ENCODE peak calls at places on chromosome 18, in four cellular contexts. N is HL-60, U is K562, M is GM12878. X is an unnamed sample.

GRCh38 chr18:33906046-33906445 is 318.7 kb downstream of the NOL4 start:
- DNase-seq in M (no peak), N (no peak), U (no peak), X (no peak)

GRCh38 chr18:63488160-63488559 is 11.4 kb downstream of the SERPINB5 start:
- DNase-seq in N (no peak), U (no peak), M (no peak), X (no peak)

GRCh38 chr18:63085611-63086010 is 234.0 kb downstream of the BCL2 start:
- DNase-seq in M (no peak), U (no peak), N (no peak), X (no peak)

GRCh38 chr18:55588876-55589595 is 1.0 kb upstream of the TCF4 start:
- DNase-seq in U (no peak), N (no peak), M (no peak), X (no peak)

GRCh38 chr18:74402806-74403433 is 54.2 kb downstream of the DIPK1C start:
- DNase-seq in U (no peak), N (no peak), M (no peak), X (no peak)

GRCh38 chr18:23640023-23640422 is 22.7 kb downstream of the ANKRD29 start:
- DNase-seq in N (no peak), U (no peak), M (no peak), X (no peak)

GRCh38 chr18:22166070-22166972 is 3.1 kb upstream of the GATA6 start:
- DNase-seq in U (no peak), M (no peak), N (no peak), X (no peak)

GRCh38 chr18:31155498-31155897 is 7.2 kb downstream of the DSC1 start:
- DNase-seq in N (no peak), M (no peak), U (no peak), X (no peak)

GRCh38 chr18:63550068-63550467 is 7.9 kb downstream of the SERPINB12 start:
- DNase-seq in U (no peak), M (no peak), N (no peak), X (no peak)

GRCh38 chr18:74499633-74500032 is 3.5 kb downstream of the CNDP2 start:
- DNase-seq in U (peak), M (peak), N (peak), X (peak)

GRCh38 chr18:79007440-79007839 is 27.8 kb downstream of the SALL3 start:
- DNase-seq in M (no peak), U (no peak), N (no peak), X (no peak)

GRCh38 chr18:79006106-79006795 is 26.6 kb downstream of the SALL3 start:
- DNase-seq in M (no peak), U (no peak), N (no peak), X (no peak)

GRCh38 chr18:79010802-79011201 is 31.2 kb downstream of the SALL3 start:
- DNase-seq in N (no peak), M (no peak), U (no peak), X (no peak)

GRCh38 chr18:79008356-79008940 is 28.8 kb downstream of the SALL3 start:
- DNase-seq in U (no peak), M (no peak), N (no peak), X (no peak)

DNA sequence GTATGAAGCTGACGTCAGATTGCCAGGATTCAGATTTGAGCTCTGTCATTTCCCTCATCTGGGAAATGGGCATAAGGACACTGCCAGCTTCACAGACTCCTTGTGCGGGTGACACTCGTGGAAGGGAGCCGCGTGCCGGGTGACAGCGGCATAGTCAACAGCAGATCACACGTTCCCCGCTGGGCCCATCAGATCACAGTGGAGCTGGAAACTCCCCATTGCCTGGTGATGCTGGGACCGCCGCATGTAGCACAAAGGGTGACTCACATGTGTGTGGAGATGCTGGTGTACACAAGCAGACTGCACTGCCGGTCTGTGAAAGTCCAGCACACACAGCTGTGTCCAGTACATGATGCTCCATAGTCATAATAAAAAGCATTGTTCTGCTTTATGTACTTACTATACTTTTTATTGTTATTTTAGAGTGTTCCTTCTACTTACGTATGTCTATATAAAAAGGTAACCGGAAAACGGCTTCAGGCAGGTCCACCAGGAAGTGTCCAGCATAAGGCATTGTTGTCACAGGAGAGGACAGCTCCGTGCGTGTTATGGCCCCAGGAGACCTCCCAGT is 31.8 kb downstream of the SALL3 start:
- DNase-seq in U (no peak), M (no peak), N (no peak), X (no peak)
- TF ChIP-seq POLR2AphosphoS5 in U (no peak), M (no peak), N (no peak), X (no peak)

DNA sequence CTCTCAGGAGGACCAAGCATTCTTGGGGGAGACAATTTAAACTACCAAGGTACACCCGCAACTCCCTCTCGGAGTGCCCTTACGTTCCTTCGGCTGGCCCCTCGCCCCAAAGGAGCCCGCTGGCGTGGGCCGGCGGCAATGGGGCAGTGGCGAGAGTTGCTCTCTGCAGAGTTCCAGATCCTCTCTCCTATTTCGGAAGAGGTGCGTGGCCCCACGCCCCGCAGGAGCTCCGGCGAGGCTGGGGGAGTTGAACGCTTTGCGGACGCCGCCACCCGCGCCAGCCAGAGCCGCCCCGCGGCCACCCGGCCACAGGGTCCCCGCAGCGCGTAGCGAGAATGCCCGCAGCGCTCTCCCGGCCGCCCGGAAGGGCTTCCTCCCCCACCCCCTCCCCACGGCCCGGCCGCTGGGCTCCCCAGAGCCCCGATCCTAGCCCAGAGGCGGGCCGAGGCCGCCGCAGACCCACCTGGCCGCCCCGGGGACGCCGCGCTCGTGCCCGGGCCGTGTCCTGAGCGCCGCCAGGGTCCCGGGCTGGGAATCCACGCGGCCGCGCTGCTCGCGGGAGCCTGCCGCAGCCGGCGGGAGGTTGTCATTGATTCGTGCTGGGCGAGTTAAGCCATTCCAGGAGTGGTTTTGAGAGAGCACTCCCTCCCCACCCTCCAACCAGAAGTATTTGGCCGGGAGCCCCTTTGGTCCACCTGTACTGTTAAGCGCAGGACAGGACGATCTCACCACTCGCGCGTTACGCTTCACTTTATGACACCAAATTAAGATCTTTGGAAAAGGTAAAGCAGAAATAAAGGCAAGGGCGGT is 206.3 kb upstream of the SMAD2 start:
- DNase-seq in N (no peak), U (peak), M (no peak), X (peak)
- TF ChIP-seq SPI1 in N (no peak), U (no peak), M (no peak), X (no peak)

DNA sequence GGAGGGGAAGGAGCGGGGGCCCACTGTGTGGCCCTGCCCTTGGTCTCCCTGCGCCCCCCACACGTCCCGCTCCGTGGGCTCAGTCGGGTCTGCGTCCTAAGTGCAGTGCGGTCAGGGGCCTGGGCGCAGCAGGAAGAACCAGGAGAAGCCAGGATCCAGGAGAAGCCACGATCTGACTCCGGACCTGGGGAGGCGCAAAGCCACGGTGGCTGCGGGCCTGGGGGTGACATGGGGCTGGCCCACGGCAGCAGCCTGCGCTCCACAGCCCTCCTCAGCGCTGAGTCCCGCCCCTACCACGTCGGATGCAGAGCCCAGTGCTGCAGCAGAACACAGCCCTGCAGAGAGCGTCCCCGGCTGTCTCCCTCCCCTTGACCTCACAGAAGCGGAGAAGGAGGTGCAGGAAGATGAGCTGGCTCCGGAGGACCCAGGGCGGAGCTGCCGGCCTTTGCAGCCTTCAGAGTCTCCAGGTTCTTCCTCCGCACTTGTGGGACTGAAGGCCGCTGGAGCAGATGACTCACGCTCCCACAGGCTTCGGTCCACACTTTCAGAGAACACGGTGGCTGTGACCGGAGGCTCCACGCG is 589.2 kb upstream of the SALL3 start:
- DNase-seq in M (no peak), N (no peak), U (no peak), X (no peak)
- TF ChIP-seq POLR2AphosphoS5 in M (no peak), N (no peak), U (no peak), X (no peak)

GRCh38 chr18:37341016-37341415 is 224.6 kb downstream of the CELF4 start:
- DNase-seq in U (no peak), M (no peak), N (no peak), X (no peak)

GRCh38 chr18:37348729-37349128 is 216.9 kb downstream of the CELF4 start:
- DNase-seq in M (no peak), U (no peak), N (no peak), X (no peak)

GRCh38 chr18:37341473-37342086 is 224.0 kb downstream of the CELF4 start:
- DNase-seq in U (no peak), N (no peak), M (no peak), X (no peak)

GRCh38 chr18:37343542-37343851 is 222.1 kb downstream of the CELF4 start:
- DNase-seq in N (no peak), U (no peak), M (no peak), X (no peak)

GRCh38 chr18:37346048-37346447 is 219.6 kb downstream of the CELF4 start:
- DNase-seq in M (no peak), U (no peak), N (no peak), X (no peak)
- TF ChIP-seq SPI1 in M (no peak), U (no peak), N (no peak), X (no peak)

DNA sequence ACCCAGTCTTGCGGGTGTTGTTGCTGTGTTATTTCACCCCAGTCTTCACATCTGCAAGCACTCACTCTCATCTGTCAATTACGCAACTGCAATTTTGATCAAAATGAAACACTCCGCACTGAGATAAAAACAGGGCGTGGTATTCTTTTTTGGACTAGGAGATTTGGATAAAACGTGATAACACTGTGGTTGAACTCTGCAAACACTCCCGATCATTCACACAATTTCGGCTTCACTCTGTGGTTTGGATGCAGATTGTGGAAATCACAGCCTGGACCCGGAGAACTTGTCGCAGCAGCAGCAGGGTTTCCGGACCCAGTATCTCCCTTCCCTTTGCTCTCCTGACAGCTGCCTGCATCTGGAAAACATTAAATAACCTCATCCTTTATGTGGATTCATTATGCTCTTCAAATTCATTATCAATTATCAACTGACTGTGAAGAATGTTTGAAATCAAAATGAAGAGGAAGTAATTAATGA is 49.4 kb upstream of the APCDD1 start:
- DNase-seq in U (no peak), N (no peak), M (no peak), X (no peak)
- TF ChIP-seq POLR2AphosphoS5 in U (no peak), N (no peak), M (no peak), X (no peak)

GRCh38 chr18:59814872-59815271 is 84.9 kb upstream of the PMAIP1 start:
- DNase-seq in N (no peak), U (no peak), M (no peak), X (no peak)
- TF ChIP-seq SPI1 in N (no peak), U (no peak), M (no peak), X (no peak)

GRCh38 chr18:46659484-46659883 is 2.5 kb upstream of the LOXHD1 start:
- DNase-seq in U (no peak), M (no peak), N (no peak), X (no peak)

GRCh38 chr18:46656326-46657114 is 500 bp downstream of the LOXHD1 start:
- DNase-seq in N (no peak), U (no peak), M (no peak), X (no peak)

GRCh38 chr18:46657115-46657955 is at the start of gene LOXHD1:
- DNase-seq in M (no peak), U (no peak), N (no peak), X (no peak)

GRCh38 chr18:46663539-46663938 is 6.5 kb upstream of the LOXHD1 start:
- DNase-seq in M (no peak), N (no peak), U (no peak), X (no peak)

DNA sequence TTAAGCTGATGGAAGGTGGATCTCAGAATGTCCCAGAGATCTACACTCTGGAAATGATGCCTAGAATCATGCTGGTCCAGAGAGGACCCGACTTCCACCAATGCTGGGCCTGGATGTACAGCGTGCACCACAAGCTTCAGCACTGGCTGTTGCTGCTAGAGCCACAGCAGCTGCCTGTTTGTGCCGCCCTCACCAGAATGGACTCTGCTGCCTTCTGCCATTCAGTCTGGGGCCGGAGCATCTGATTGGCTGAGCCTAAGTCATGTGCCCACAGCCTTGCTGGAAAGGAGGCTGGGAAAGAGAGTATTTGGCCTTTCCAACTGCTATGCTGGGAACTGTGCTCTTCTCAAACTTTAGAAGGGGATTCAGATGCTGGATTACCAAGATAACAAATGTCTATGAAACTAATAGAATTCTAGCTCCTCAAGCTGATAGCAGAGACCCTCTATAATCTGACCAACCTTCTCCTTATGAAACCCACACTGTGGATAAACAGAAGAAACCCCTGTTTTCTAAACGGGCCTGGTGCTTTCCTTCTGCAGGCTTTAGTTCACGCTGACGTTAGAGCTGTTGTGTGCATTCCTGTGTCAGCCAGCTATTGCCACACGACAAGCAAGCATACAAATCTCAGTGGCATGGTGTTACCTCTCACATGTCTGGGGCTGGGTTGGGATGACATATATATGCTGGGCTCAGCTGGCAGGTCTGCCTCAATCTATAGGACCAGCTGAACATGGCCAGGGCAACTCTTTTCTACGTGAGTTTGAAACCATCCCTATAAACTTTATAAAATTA is 4.1 kb upstream of the LOXHD1 start:
- DNase-seq in M (no peak), N (no peak), U (no peak), X (no peak)
- TF ChIP-seq POLR2AphosphoS5 in M (no peak), N (no peak), U (no peak), X (no peak)

DNA sequence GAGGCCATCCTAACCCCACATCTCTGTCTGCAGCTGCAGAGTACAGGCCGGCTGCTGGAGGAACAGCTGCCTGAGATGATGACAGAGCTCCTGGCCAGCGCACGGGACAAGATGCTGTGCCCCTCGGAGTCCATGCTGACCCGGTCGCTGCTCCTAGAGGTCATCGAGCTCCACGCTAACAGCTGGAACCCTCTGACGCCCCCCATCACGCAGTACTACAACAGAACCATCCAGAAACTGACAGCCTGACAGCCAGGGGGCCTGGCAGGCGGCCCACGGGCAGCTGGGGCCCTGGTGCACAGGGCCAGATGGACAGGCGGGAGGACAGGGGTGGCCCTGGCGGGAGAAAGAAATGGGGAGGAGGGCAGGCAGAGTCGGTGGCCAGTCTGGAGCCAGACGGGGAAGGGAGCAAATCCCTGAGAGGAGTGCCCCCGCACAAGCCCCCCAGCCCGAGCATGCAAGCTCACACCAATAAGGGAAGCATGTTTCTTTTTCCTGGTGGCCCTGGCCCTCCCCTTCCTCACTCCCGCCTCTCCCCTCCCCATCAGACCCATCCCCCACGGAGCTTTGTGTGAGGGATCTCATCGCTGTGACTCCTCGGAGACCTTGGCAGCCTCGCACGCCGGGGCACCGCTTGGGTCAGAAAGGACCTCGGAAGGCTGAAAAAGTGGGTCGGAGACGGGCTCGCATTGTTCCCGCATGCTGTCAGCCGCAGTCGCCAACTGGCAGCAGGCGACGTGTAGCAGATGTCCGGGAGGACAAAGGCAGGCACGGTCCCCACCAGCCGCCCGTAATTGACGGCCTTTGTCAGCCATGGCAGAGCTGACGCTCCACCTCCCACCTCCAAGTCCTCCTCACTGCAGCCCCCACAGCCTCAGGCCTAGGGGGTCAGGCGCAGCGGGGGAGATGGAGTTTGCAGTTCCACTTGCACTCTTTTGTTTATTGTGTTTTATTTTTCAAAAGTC is 91.2 kb downstream of the SMAD7 start:
- DNase-seq in U (no peak), N (no peak), M (no peak), X (no peak)
- TF ChIP-seq SPI1 in U (no peak), N (no peak), M (no peak), X (no peak)

GRCh38 chr18:3251963-3252277 is 4.3 kb downstream of the MYL12A start:
- DNase-seq in N (no peak), U (no peak), M (no peak), X (no peak)
- TF ChIP-seq POLR2AphosphoS5 in N (no peak), U (no peak), M (no peak), X (peak)

DNA sequence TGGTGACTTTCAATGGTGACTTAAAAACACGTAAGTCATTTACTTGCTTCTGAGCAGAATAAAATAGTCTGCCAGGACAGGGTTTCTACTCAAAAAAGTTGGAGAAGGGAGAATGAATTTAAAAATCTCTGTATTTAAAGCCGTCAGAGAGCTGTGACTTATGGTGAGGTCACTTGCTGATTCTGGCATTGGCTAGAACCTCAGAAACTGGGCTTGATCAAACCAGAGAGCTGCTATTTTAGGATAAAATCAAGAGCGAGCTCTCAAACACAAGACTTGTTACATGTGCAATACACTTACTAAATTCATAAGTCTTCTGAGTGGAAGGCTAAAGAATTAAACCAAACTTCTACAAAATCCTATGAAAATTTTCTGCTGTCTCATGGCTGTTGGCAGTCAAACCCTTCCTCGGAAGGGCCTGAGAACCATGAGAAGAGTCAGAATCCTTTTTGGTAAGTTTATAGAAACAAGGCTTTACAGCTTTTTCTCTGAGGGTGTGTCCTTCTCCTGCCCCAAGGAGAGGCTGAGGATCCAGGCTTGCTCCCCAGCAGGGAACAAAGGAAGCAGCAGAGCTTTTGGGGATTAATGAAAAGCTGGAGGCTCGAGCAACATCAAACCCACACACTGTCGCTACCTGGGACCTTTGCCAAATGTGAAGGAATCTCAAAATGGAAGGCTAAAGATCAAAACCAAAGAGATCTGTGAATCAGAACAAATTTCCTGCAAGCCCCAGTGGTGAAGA is 816.4 kb downstream of the SOCS6 start:
- DNase-seq in M (no peak), N (no peak), U (no peak), X (no peak)
- TF ChIP-seq SPI1 in M (no peak), N (no peak), U (no peak), X (no peak)